ENCODE peak calls at places on chromosome 20, in five cellular contexts. H is heart right ventricle, P is prostate gland, E is colonic mucosa, L is keratinocyte. K is an unnamed sample.

GRCh38 chr20:63441136-63441776 is 31.2 kb downstream of the KCNQ2 start:
- DNase-seq in H (no peak), P (no peak), E (no peak), L (no peak), K (peak)

GRCh38 chr20:17541996-17542395 is 10.8 kb upstream of the BFSP1 start:
- DNase-seq in H (no peak), P (no peak), E (no peak), L (no peak), K (no peak)

GRCh38 chr20:58219342-58219700 is 9.1 kb downstream of the ANKRD60 start:
- DNase-seq in H (no peak), P (no peak), E (no peak), L (no peak), K (no peak)

GRCh38 chr20:36349384-36350170 is 43.4 kb downstream of the DLGAP4 start:
- DNase-seq in H (no peak), P (no peak), E (no peak), L (peak), K (no peak)

GRCh38 chr20:16914277-16914676 is 166.1 kb downstream of the OTOR start:
- DNase-seq in H (no peak), P (no peak), E (no peak), L (no peak), K (no peak)

GRCh38 chr20:63590218-63591146 is 16.4 kb upstream of the HELZ2 start:
- DNase-seq in H (no peak), P (no peak), E (no peak), L (no peak), K (no peak)

GRCh38 chr20:8837396-8837795 is 231.5 kb upstream of the PLCB4 start:
- DNase-seq in H (no peak), P (no peak), E (no peak), L (no peak), K (no peak)

GRCh38 chr20:19726126-19726525 is 31.9 kb upstream of the RIN2 start:
- DNase-seq in H (no peak), P (no peak), E (no peak), L (no peak), K (no peak)

DNA sequence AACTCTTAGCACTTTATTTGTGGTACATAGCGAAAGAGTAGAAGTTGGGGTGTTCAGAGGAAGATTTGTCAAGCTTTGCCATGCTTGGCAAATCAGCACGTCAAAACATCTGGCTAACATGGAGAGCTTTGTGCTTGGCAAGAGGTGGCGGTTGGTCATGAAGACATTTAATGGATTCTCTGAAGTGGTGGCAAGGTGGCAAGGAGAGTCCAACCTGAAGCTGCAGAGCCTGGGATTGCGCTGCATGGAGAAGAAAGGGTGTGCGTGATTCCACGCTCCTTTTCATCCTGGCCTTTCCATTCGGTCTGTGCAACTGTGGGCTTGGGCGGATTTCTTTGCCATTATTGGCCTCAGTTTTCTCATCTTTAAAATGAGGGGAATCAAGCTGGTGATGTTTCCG is 3.1 kb downstream of the PYGB start:
- DNase-seq in H (no peak), P (no peak), E (peak), L (no peak), K (no peak)
- H3K4me3 ChIP-seq in H (no peak), P (peak), E (no peak), L (peak), K (no peak)

DNA sequence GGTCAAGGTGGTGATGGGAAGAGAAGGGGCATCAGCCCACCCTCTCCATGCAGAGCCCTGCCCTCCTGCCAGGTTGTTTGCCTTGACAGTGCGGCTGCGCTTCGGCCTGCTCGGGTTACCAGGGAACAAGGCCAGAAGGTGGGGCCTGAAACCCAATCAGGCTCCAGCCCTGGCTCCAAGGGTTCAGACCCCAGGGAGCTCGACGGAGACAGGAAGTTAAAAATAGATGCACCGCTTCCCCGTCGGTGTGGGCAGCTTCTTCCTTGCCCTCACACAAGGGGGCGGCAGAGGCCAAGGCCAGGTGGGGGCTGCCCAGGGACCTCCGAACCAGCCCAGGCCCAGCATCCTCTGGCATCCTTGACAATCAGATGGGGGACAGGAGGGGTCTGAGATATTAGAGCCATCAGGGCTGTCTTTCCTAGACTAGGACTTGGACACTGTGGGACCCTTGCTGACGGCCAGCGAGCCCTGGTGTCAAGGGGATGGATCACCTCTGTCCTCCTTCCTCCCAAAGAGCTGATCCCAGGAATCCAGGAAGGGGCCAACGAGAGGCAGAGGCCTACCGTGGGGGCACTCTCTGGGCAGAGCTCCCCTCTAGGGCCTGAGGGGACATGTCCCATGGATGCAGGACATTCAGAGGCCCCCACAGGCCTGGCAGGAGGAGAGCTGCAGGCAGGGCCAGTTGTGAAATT is 65.2 kb downstream of the RIPOR3 start:
- DNase-seq in H (peak), P (no peak), E (peak), L (no peak), K (no peak)
- TF ChIP-seq CTCF in H (peak), P (no peak), E (peak), L (peak), K (peak)

GRCh38 chr20:53918010-53918311 is 152.4 kb downstream of the BCAS1 start:
- DNase-seq in H (no peak), P (no peak), E (no peak), L (no peak), K (no peak)
- H3K4me3 ChIP-seq in H (no peak), P (no peak), E (no peak), L (no peak), K (no peak)

DNA sequence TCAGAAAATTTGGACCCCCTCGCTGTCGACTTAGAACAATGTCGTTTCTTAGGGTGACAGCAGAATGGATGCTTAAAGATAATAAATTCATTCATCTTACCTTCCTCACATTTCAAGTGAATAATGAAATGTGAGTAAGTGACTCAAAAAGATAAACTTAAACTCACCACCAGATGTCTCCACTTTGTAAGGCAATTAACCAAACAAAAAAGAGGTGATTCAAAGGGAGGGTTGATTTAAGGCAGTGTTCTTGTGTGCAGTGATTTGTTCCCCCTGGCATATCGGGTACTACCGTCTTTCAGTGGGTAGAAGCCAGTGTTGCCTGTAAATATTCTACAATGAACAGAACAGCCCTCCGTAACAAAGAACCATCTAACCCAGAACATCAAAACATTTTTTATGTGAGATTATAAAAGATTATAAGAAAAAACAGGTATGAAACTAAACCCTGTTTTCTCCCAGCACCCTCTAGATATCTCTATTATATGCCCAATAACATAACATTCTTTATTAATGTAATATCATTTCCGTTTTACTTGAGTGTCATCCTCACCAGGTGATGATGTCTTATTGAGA is 589.7 kb downstream of the CBLN4 start:
- DNase-seq in H (no peak), P (no peak), E (no peak), L (no peak), K (no peak)
- TF ChIP-seq CTCF in H (peak), P (no peak), E (no peak), L (peak), K (no peak)

GRCh38 chr20:38260378-38261053 is at the start of gene KIAA1755:
- DNase-seq in H (peak), P (no peak), E (no peak), L (no peak), K (no peak)
- H3K4me3 ChIP-seq in H (peak), P (peak), E (peak), L (no peak), K (no peak)

DNA sequence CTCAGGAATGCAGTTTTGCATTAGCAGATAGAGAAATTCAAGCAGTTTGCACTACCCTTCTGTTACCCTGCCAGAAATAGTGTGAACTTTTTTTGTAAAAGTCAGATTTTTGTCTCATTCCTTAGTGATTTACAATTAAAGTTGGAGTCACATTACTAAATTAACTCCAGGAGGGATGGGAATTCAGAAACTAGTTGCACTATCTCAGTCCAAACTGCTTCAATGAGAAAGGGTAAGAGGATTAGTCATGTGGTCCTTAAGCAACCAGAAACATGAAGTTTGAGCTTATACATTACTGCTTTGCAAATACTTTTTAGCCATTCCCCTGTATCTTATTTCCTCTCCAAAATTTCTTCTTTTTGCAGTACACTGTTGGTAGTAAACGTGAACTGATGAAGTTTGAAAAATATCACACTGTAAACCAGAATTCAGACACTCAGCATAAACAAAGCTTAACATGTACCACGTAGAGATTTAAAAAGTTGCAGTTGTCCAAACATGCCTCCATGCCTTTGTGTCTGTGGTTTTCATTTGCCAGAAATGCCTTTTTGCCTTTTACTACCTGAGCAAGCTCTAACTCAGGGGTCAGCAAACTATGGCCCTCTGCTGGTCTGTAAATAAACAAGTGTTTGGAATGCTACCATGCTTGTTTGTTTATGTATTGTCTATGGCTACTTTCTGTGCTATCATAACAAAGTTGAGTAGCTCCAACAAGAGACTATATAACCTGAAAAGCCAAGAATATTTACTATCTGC is 49.7 kb downstream of the TP53INP2 start:
- DNase-seq in H (no peak), P (no peak), E (no peak), L (no peak), K (no peak)
- TF ChIP-seq CTCF in H (no peak), P (no peak), E (no peak), L (peak), K (peak)

DNA sequence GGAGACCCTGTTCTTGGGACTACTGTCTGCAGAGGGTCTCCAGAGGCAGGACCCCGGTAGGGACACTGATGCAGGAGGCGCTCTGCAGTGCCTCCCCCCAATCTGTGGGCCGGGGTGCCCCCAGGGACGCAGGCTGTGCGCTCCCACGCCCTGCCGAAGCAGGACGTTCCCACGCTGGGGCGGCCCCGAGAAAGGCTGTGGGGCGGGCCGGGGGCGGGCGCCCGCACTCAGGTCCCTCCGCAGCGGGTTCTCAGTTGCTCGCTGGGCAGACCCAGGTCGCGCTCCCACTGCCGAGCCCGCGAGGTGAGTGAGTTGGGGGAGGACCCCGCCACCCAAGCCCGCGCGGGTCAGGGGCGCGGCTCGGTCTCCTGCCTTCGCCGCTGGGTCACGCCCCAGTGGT is at the start of gene COX4I2:
- DNase-seq in H (peak), P (no peak), E (no peak), L (no peak), K (no peak)
- H3K4me3 ChIP-seq in H (no peak), P (no peak), E (no peak), L (no peak), K (no peak)

GRCh38 chr20:32440758-32441078 is 82.6 kb downstream of the ASXL1 start:
- DNase-seq in H (no peak), P (no peak), E (no peak), L (no peak), K (no peak)

GRCh38 chr20:32440069-32440757 is 82.1 kb downstream of the ASXL1 start:
- DNase-seq in H (no peak), P (no peak), E (no peak), L (no peak), K (no peak)

GRCh38 chr20:32437391-32438074 is 79.4 kb downstream of the ASXL1 start:
- DNase-seq in H (no peak), P (no peak), E (no peak), L (no peak), K (no peak)

GRCh38 chr20:32438331-32438858 is 80.3 kb downstream of the ASXL1 start:
- DNase-seq in H (no peak), P (no peak), E (no peak), L (no peak), K (no peak)

GRCh38 chr20:32439132-32439829 is 81.2 kb downstream of the ASXL1 start:
- DNase-seq in H (no peak), P (no peak), E (no peak), L (no peak), K (no peak)
- TF ChIP-seq CTCF in H (no peak), P (no peak), E (no peak), L (no peak), K (no peak)